ENCODE peak calls at places on chromosomes 16 and 17, in five cellular contexts. N is psoas muscle, S is pancreas, J is upper lobe of right lung, Q is left lung. I is an unnamed sample.

GRCh38 chr17:18246880-18247612 is 11.5 kb downstream of the FLII start:
- DNase-seq in N (peak), S (peak), J (peak), Q (peak), I (peak)

GRCh38 chr17:80104321-80104955 is 3.1 kb downstream of the GAA start:
- DNase-seq in N (peak), S (no peak), J (no peak), Q (peak), I (no peak)

GRCh38 chr17:67639997-67640396 is 77.7 kb upstream of the NOL11 start:
- DNase-seq in N (no peak), S (no peak), J (no peak), Q (no peak), I (no peak)

GRCh38 chr16:69077251-69077650 is 28.2 kb upstream of the HAS3 start:
- DNase-seq in N (no peak), S (no peak), J (no peak), Q (no peak), I (no peak)

GRCh38 chr17:57708401-57708800 is 36.7 kb downstream of the CCDC182 start:
- DNase-seq in N (no peak), S (no peak), J (no peak), Q (no peak), I (no peak)

GRCh38 chr16:75251280-75252048 is at the start of gene BCAR1:
- DNase-seq in N (peak), S (peak), J (peak), Q (peak), I (no peak)

GRCh38 chr17:13599808-13600398 is 1.8 kb downstream of the HS3ST3A1 start:
- DNase-seq in N (no peak), S (no peak), J (no peak), Q (no peak), I (no peak)

GRCh38 chr17:1158879-1159278 is 20.9 kb downstream of the ABR start:
- DNase-seq in N (no peak), S (no peak), J (no peak), Q (no peak), I (no peak)

GRCh38 chr17:42667088-42667951 is 8.2 kb downstream of the TUBG2 start:
- DNase-seq in N (peak), S (peak), J (no peak), Q (peak), I (no peak)

GRCh38 chr17:75698659-75699058 is 22.6 kb upstream of the ITGB4 start:
- DNase-seq in N (no peak), S (no peak), J (no peak), Q (no peak), I (no peak)

GRCh38 chr16:69848635-69849545 is 86.8 kb downstream of the WWP2 start:
- DNase-seq in N (peak), S (peak), J (peak), Q (peak), I (no peak)

GRCh38 chr16:83517398-83517797 is 290.4 kb upstream of the HSBP1 start:
- DNase-seq in N (no peak), S (no peak), J (no peak), Q (no peak), I (no peak)

GRCh38 chr17:1470071-1470773 is 14.2 kb upstream of the CRK start:
- DNase-seq in N (no peak), S (no peak), J (no peak), Q (no peak), I (no peak)

GRCh38 chr17:33124871-33125551 is 133.4 kb downstream of the SPACA3 start:
- DNase-seq in N (no peak), S (no peak), J (no peak), Q (no peak), I (no peak)

GRCh38 chr16:67459066-67459857 is 21.7 kb downstream of the ATP6V0D1 start:
- DNase-seq in N (peak), S (peak), J (peak), Q (peak), I (no peak)

GRCh38 chr17:56583772-56584171 is 9.7 kb upstream of the NOG start:
- DNase-seq in N (no peak), S (no peak), J (no peak), Q (no peak), I (no peak)

GRCh38 chr17:58339775-58340622 is 11.4 kb upstream of the TSPOAP1 start:
- DNase-seq in N (no peak), S (no peak), J (peak), Q (no peak), I (no peak)

GRCh38 chr16:54125751-54126655 is 160.6 kb downstream of the IRX3 start:
- DNase-seq in N (no peak), S (no peak), J (no peak), Q (no peak), I (no peak)

GRCh38 chr17:7885357-7886226 is 3.0 kb upstream of the CHD3 start:
- DNase-seq in N (peak), S (peak), J (peak), Q (peak), I (peak)

GRCh38 chr17:82520041-82520910 is 744 bp downstream of the FOXK2 start:
- DNase-seq in N (peak), S (peak), J (peak), Q (no peak), I (peak)

GRCh38 chr17:77281024-77281903 is 140.5 kb downstream of the SEC14L1 start:
- DNase-seq in N (peak), S (peak), J (peak), Q (peak), I (peak)

GRCh38 chr17:43074869-43075268 is 49.8 kb downstream of the RND2 start:
- DNase-seq in N (no peak), S (no peak), J (no peak), Q (no peak), I (no peak)

GRCh38 chr16:50539822-50540710 is 8.1 kb upstream of the NKD1 start:
- DNase-seq in N (no peak), S (no peak), J (no peak), Q (no peak), I (no peak)

DNA sequence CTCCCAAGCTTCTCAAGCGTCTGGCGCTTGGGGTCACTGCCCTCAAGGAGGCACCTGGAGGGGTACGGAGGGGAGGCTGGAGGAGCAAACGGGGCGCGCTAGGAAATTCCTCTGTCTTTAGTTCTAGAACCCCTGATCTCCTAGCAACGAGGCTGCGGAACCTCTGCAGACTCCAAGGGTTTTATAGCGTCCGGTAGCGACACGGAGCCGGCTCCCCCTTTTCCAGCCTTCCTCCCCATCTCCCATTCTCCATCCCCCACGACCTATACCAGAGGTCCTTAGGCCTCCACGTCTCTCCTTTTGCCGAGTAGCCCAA is 601 bp upstream of the CDIPT start:
- DNase-seq in N (no peak), S (no peak), J (no peak), Q (no peak), I (no peak)
- TF ChIP-seq CTCF in N (no peak), S (no peak), J (no peak), Q (no peak), I (peak)

DNA sequence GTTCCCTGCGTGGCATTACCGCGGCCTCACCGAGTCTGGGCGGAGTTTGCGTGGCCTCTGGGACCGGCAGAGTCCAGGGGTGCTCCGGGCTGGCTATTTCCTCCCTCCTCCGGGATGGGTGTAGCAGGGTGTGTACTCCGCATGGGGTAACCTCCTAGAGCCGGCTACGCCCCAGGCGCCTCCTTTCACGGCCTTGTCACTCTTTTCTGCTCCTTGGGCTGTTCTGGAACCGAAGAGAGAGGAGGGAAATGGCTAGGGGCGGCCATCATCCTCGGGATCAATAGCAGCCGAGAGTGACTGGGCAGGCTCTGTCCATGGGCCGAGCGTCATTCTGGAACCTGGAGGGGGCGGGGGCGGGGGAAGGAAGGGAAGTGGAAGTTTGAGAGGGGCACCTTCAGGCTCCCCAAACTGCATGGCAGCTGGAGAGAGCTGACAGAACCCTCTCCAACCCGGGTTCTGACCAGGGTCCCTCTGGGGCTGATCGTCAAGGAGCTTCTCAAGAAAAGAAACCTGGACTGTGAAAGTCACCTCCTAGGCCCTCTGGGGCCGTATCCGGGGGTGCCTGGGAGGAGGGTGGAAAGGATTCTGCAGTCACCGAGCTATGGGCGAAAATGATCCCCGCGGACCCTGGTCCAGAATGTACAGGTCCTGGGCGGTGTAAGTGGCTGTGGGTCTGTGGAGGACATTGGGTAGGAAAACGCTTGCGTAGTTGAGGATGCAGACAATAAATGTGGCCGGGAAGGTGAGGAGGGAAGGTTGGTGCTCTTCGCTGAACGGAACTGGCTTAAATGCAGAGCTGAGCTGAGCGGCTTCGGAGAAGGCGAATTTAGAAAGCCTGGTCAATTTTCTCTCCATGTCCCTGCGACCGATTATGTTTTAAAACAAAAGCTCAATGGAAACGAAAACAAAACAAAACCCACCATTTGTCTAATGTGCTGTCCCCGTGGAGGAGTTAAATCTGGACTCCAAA is 3.8 kb upstream of the LHX1 start:
- DNase-seq in N (peak), S (no peak), J (peak), Q (no peak), I (no peak)
- H3K4me3 ChIP-seq in N (peak), S (no peak), J (no peak), Q (no peak), I (peak)

DNA sequence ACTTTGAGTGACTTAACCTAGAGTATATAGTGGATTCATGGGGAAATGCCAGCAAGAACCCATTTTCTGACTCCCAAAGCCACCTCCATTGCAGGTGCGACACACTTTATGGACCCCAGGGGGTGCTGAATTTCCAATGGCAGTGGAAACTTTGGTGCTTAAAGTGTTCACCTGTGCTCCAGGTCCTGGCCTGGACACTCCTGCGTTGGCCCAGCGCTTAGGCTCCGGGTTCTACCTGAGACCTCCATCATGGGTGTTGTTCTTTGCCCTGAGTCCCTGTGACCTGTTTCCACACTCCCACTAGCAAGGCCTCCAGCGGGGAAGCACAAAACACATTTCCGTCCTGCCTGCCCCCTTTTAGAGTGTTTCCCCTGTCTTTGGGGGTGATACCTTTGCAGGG is 3.0 kb downstream of the CCNF start:
- DNase-seq in N (no peak), S (no peak), J (peak), Q (no peak), I (no peak)
- TF ChIP-seq CTCF in N (no peak), S (no peak), J (no peak), Q (no peak), I (no peak)

GRCh38 chr17:47700471-47701449 is 6.8 kb downstream of the TBKBP1 start:
- DNase-seq in N (no peak), S (no peak), J (peak), Q (peak), I (no peak)
- H3K4me3 ChIP-seq in N (no peak), S (no peak), J (no peak), Q (no peak), I (peak)

DNA sequence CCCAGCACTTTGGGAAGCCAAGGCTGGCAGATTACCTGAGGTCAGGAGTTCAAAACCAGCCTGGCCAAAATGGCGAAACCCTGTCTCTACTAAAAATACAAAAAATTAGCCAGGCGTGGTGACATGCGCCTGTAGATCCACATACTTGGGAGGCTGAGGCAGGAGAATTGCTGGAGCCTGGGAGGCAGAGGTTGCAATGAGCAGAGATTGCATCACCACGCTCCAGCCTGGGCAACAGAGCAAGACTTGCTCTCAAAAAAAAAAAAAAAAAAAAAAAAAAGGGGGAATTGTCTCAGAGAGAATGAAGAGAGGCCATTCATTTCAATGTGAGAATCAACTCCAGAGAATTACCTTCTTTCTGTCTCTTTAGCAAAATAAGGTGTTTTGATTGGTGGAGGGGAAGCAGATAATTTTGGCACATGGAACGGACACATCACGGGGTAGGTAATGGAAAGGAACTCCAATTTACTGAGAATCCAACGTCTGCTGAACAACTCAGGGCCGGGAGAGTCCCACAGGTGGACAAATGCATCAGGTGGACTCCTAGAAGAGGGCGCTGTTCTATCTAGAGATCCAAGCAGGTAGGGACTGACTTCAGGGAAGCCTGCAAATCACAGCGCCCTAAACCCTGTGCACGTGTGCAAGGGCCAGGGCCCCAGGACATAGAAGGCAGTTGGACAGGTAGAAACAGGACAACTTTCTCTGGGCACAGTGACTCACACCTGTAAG is 77.5 kb downstream of the BMERB1 start:
- DNase-seq in N (no peak), S (no peak), J (no peak), Q (no peak), I (no peak)
- TF ChIP-seq CTCF in N (no peak), S (no peak), J (no peak), Q (no peak), I (no peak)

GRCh38 chr16:15856901-15857778 is at the start of gene MYH11:
- DNase-seq in N (no peak), S (no peak), J (no peak), Q (no peak), I (no peak)
- H3K4me3 ChIP-seq in N (peak), S (no peak), J (peak), Q (peak), I (peak)

GRCh38 chr17:81167194-81167524 is 1.1 kb upstream of the AATK start:
- DNase-seq in N (no peak), S (no peak), J (no peak), Q (no peak), I (no peak)
- TF ChIP-seq CTCF in N (no peak), S (no peak), J (no peak), Q (no peak), I (no peak)